ENCODE peak calls at places on chromosomes 16 and 17, in nine cellular contexts. R is NCI-H1092; P is Daoy; O is GM23338; I is heart left ventricle; E is KBM-7; J is left ventricle myocardium inferior; L is T-helper 2 cell; Q is activated naive CD8-positive, alpha-beta T cell treated with anti-CD3 and anti-CD28 coated beads, Interleukin-2, amount 50 U/mL, for 24 hours. U is an unnamed sample.

GRCh38 chr16:84396537-84397008 is 28.2 kb downstream of the ATP2C2 start:
- DNase-seq in O (peak; percentile 45), E (no peak), J (no peak), P (peak; percentile 23), Q (no peak), I (no peak), L (no peak), R (no peak), U (no peak)

GRCh38 chr17:17681744-17682292 is 560 bp downstream of the RAI1 start:
- DNase-seq in O (no peak), I (peak; percentile 53), R (no peak), Q (peak; percentile 58), P (peak; percentile 66), E (no peak), J (peak; percentile 49), L (peak; percentile 62), U (peak; percentile 90)

GRCh38 chr17:60169921-60170817 is 20.4 kb downstream of the CA4 start:
- DNase-seq in L (peak; percentile 67), Q (no peak), P (no peak), O (no peak), E (peak; percentile 63), R (no peak), I (peak; percentile 77), J (peak; percentile 67), U (no peak)

GRCh38 chr17:80794281-80795089 is 197.2 kb upstream of the CHMP6 start:
- DNase-seq in J (no peak), Q (no peak), O (no peak), I (no peak), E (no peak), L (no peak), R (no peak), P (no peak), U (no peak)

GRCh38 chr17:80414803-80415625 is at the start of gene ENDOV:
- DNase-seq in Q (peak; percentile 95), J (peak; percentile 94), R (peak; percentile 90), E (peak; percentile 93), O (peak; percentile 95), P (peak; percentile 92), I (peak; percentile 96), L (peak; percentile 94), U (peak; percentile 99)

GRCh38 chr17:80068301-80069160 is 32.1 kb downstream of the CCDC40 start:
- DNase-seq in L (no peak), O (no peak), P (peak; percentile 20), Q (no peak), E (peak; percentile 46), R (no peak), I (peak; percentile 63), J (no peak), U (no peak)

GRCh38 chr16:73016488-73016830 is 31.5 kb downstream of the ZFHX3 start:
- DNase-seq in R (no peak), L (no peak), J (no peak), O (no peak), I (no peak), E (no peak), P (no peak), Q (no peak), U (no peak)

GRCh38 chr17:29209073-29209472 is 28.9 kb upstream of the MYO18A start:
- DNase-seq in J (no peak), E (no peak), P (no peak), I (no peak), L (no peak), O (peak; percentile 38), R (no peak), Q (no peak), U (no peak)

GRCh38 chr16:30184430-30185140 is 1.2 kb downstream of the CORO1A start:
- DNase-seq in E (peak; percentile 79), I (peak; percentile 43), R (peak; percentile 8), L (peak; percentile 66), J (peak; percentile 28), Q (peak; percentile 51), O (peak; percentile 6), P (peak; percentile 8), U (peak; percentile 94)

GRCh38 chr17:55114283-55114682 is 145.7 kb downstream of the STXBP4 start:
- DNase-seq in E (no peak), R (no peak), J (no peak), I (no peak), L (no peak), O (no peak), Q (no peak), P (no peak), U (no peak)

GRCh38 chr17:61331886-61332285 is 67.8 kb upstream of the TBX2 start:
- DNase-seq in R (no peak), E (no peak), O (no peak), I (no peak), P (no peak), L (no peak), J (no peak), Q (no peak), U (no peak)

GRCh38 chr17:76725580-76726230 is 701 bp downstream of the JMJD6 start:
- DNase-seq in E (peak; percentile 68), J (peak; percentile 78), R (no peak), Q (peak; percentile 84), L (peak; percentile 86), I (peak; percentile 85), O (peak; percentile 38), P (peak; percentile 54), U (peak; percentile 93)

GRCh38 chr17:67520282-67520906 is 143.3 kb downstream of the PITPNC1 start:
- DNase-seq in E (peak; percentile 39), P (no peak), J (no peak), Q (no peak), O (no peak), R (no peak), L (no peak), I (no peak), U (no peak)

GRCh38 chr17:29617481-29618271 is 5.0 kb downstream of the CORO6 start:
- DNase-seq in R (peak; percentile 32), J (peak; percentile 81), L (peak; percentile 93), O (peak; percentile 86), Q (peak; percentile 89), E (peak; percentile 89), I (peak; percentile 81), P (peak; percentile 86), U (peak; percentile 99)

GRCh38 chr17:7404737-7405412 is 978 bp upstream of the TMEM256 start:
- DNase-seq in J (peak; percentile 64), P (peak; percentile 40), E (no peak), L (peak; percentile 78), Q (peak; percentile 68), O (peak; percentile 86), I (peak; percentile 68), R (peak; percentile 51), U (peak; percentile 92)

GRCh38 chr16:1494129-1494640 is 1.0 kb downstream of the TELO2 start:
- DNase-seq in I (peak; percentile 82), L (no peak), Q (no peak), P (peak; percentile 66), J (peak; percentile 68), R (no peak), E (peak; percentile 64), O (peak; percentile 56), U (peak; percentile 81)

GRCh38 chr17:1442187-1442586 is 13.8 kb downstream of the CRK start:
- DNase-seq in L (no peak), O (no peak), J (no peak), Q (no peak), R (no peak), I (no peak), P (no peak), E (no peak), U (no peak)

U was measured in spleen.